ENCODE peak calls at places on chromosomes 6 and 20, in ten cellular contexts. Z is T-helper 2 cell; J is cardiac septum; R is SJSA1; W is Karpas-422; S is naive thymus-derived CD4-positive, alpha-beta T cell; X is NCI-H2171; H is GM12878; P is MM.1S; A is Panc1. E is an unnamed sample.

GRCh38 chr6:52529311-52529710 is 47.5 kb downstream of the TRAM2 start:
- DNase-seq in Z (no peak), J (no peak), R (no peak), W (no peak), S (no peak), X (no peak), H (no peak), P (peak; percentile 92), A (no peak), E (no peak)

GRCh38 chr20:62860924-62861691 is 514 bp downstream of the TCFL5 start:
- DNase-seq in Z (peak; percentile 14), J (no peak), R (no peak), W (peak; percentile 54), S (peak; percentile 46), X (peak; percentile 58), H (no peak), P (no peak), A (no peak), E (no peak)

GRCh38 chr20:47849596-47849995 is 64.3 kb upstream of the SULF2 start:
- DNase-seq in Z (no peak), J (no peak), R (no peak), W (no peak), S (no peak), X (no peak), H (no peak), P (no peak), A (no peak), E (no peak)

GRCh38 chr6:47134476-47135189 is 92.5 kb upstream of the ADGRF1 start:
- DNase-seq in Z (no peak), J (no peak), R (no peak), W (no peak), S (no peak), X (no peak), H (no peak), P (no peak), A (peak; percentile 79), E (no peak)

GRCh38 chr6:137729866-137730629 is 137.0 kb upstream of the TNFAIP3 start:
- DNase-seq in Z (no peak), J (no peak), R (no peak), W (no peak), S (no peak), X (no peak), H (no peak), P (no peak), A (no peak), E (no peak)

GRCh38 chr6:141029908-141030307 is 1102.8 kb upstream of the GJE1 start:
- DNase-seq in Z (no peak), J (no peak), R (no peak), W (no peak), S (no peak), X (no peak), H (no peak), P (no peak), A (no peak), E (no peak)

GRCh38 chr6:15410752-15411151 is 164.9 kb downstream of the JARID2 start:
- DNase-seq in Z (no peak), J (no peak), R (no peak), W (no peak), S (no peak), X (no peak), H (no peak), P (no peak), A (no peak), E (no peak)

GRCh38 chr6:69005194-69005593 is 370.1 kb downstream of the ADGRB3 start:
- DNase-seq in Z (no peak), J (no peak), R (no peak), W (no peak), S (no peak), X (no peak), H (no peak), P (no peak), A (no peak), E (no peak)

GRCh38 chr6:52076791-52077179 is 10.6 kb downstream of the PKHD1 start:
- DNase-seq in Z (no peak), J (no peak), R (no peak), W (peak; percentile 17), S (no peak), X (no peak), H (no peak), P (no peak), A (no peak), E (no peak)

GRCh38 chr6:105402090-105402980 is 547 bp downstream of the PREP start:
- DNase-seq in Z (peak; percentile 7), J (peak; percentile 81), R (no peak), W (peak; percentile 74), S (peak; percentile 11), X (peak; percentile 48), H (no peak), P (peak; percentile 23), A (no peak), E (no peak)

GRCh38 chr6:81755536-81755935 is 3.1 kb upstream of the TENT5A start:
- DNase-seq in Z (no peak), J (no peak), R (no peak), W (no peak), S (no peak), X (no peak), H (no peak), P (no peak), A (no peak), E (no peak)

GRCh38 chr6:156890627-156891300 is 113.6 kb downstream of the ARID1B start:
- DNase-seq in Z (no peak), J (no peak), R (no peak), W (peak; percentile 40), S (no peak), X (no peak), H (no peak), P (no peak), A (no peak), E (no peak)

GRCh38 chr20:7608246-7608645 is 332.0 kb downstream of the HAO1 start:
- DNase-seq in Z (no peak), J (no peak), R (no peak), W (no peak), S (no peak), X (no peak), H (no peak), P (no peak), A (no peak), E (no peak)

GRCh38 chr6:106085984-106086832 is at the start of gene PRDM1:
- DNase-seq in Z (peak; percentile 63), J (peak; percentile 96), R (peak; percentile 70), W (peak; percentile 83), S (peak; percentile 33), X (peak; percentile 31), H (peak; percentile 78), P (peak; percentile 97), A (no peak), E (peak; percentile 28)

GRCh38 chr6:87706187-87706966 is 4.3 kb upstream of the AKIRIN2 start:
- DNase-seq in Z (no peak), J (no peak), R (no peak), W (peak; percentile 29), S (no peak), X (no peak), H (no peak), P (no peak), A (no peak), E (no peak)

GRCh38 chr6:37784585-37784967 is 35.0 kb upstream of the ZFAND3 start:
- DNase-seq in Z (no peak), J (no peak), R (no peak), W (no peak), S (no peak), X (no peak), H (no peak), P (no peak), A (no peak), E (peak; percentile 31)

GRCh38 chr6:7909323-7910276 is 988 bp downstream of the TXNDC5 start:
- DNase-seq in Z (peak; percentile 26), J (peak; percentile 82), R (peak; percentile 66), W (peak; percentile 74), S (no peak), X (no peak), H (no peak), P (peak; percentile 36), A (no peak), E (no peak)

GRCh38 chr6:44415424-44415823 is 27.9 kb downstream of the CDC5L start:
- DNase-seq in Z (no peak), J (no peak), R (no peak), W (no peak), S (no peak), X (no peak), H (no peak), P (peak; percentile 28), A (no peak), E (no peak)

GRCh38 chr20:32968833-32969241 is 35.4 kb downstream of the SUN5 start:
- DNase-seq in Z (peak; percentile 33), J (no peak), R (peak; percentile 32), W (no peak), S (no peak), X (no peak), H (no peak), P (no peak), A (no peak), E (no peak)

GRCh38 chr6:26329763-26330511 is 35.1 kb upstream of the BTN3A2 start:
- DNase-seq in Z (peak; percentile 25), J (no peak), R (no peak), W (no peak), S (peak; percentile 61), X (peak; percentile 47), H (no peak), P (no peak), A (no peak), E (no peak)

GRCh38 chr20:14114049-14114448 is 118.7 kb downstream of the MACROD2 start:
- DNase-seq in Z (no peak), J (no peak), R (no peak), W (no peak), S (no peak), X (no peak), H (no peak), P (no peak), A (no peak), E (no peak)

GRCh38 chr6:43934183-43934802 is 164.3 kb downstream of the VEGFA start:
- DNase-seq in Z (no peak), J (peak; percentile 26), R (no peak), W (no peak), S (no peak), X (no peak), H (no peak), P (no peak), A (no peak), E (no peak)

GRCh38 chr6:160277546-160277945 is 18.9 kb upstream of the SLC22A2 start:
- DNase-seq in Z (no peak), J (no peak), R (no peak), W (no peak), S (no peak), X (no peak), H (no peak), P (no peak), A (no peak), E (no peak)

GRCh38 chr6:127178746-127179145 is 60.3 kb downstream of the RSPO3 start:
- DNase-seq in Z (no peak), J (no peak), R (no peak), W (no peak), S (no peak), X (no peak), H (no peak), P (no peak), A (no peak), E (no peak)

GRCh38 chr6:146339716-146340115 is 203.9 kb upstream of the RAB32 start:
- DNase-seq in Z (no peak), J (no peak), R (no peak), W (no peak), S (no peak), X (no peak), H (no peak), P (no peak), A (peak; percentile 20), E (no peak)

GRCh38 chr20:45318386-45318939 is 10.4 kb upstream of the MATN4 start:
- DNase-seq in Z (no peak), J (no peak), R (no peak), W (no peak), S (no peak), X (no peak), H (no peak), P (no peak), A (no peak), E (no peak)

GRCh38 chr20:62054451-62054953 is 11.2 kb downstream of the TAF4 start:
- DNase-seq in Z (no peak), J (peak; percentile 24), R (no peak), W (no peak), S (no peak), X (no peak), H (no peak), P (no peak), A (no peak), E (no peak)

GRCh38 chr20:49658508-49658907 is 55.2 kb downstream of the B4GALT5 start:
- DNase-seq in Z (no peak), J (no peak), R (no peak), W (no peak), S (no peak), X (no peak), H (no peak), P (no peak), A (no peak), E (no peak)

E was measured in occipital lobe.